ENCODE peak calls at places on chromosomes 11 and 22, in seven cellular contexts. H is transverse colon, V is Panc1, Q is esophagus muscularis mucosa, L is suprapubic skin, Z is H1, E is HCT116. C is an unnamed sample. For H3K4me1 and H3K9me3, the result is how much of the 10 kb centered on the place peaks cover.

GRCh38 chr11:114215428-114215827 is 80.8 kb upstream of the NNMT start:
- DNase-seq in H (no peak), V (no peak), Q (no peak), L (no peak), Z (no peak), E (no peak), C (no peak)

GRCh38 chr11:77384584-77384983 is 83.1 kb upstream of the GDPD4 start:
- DNase-seq in H (no peak), V (no peak), Q (no peak), L (no peak), Z (no peak), E (no peak), C (no peak)

GRCh38 chr11:86608251-86608799 is 64.1 kb downstream of the ME3 start:
- DNase-seq in H (peak), V (no peak), Q (peak), L (no peak), Z (peak), E (peak), C (peak)

GRCh38 chr11:105179542-105180278 is 40.1 kb upstream of the CARD18 start:
- DNase-seq in H (no peak), V (no peak), Q (no peak), L (no peak), Z (no peak), E (no peak), C (no peak)

GRCh38 chr11:44016129-44016528 is 31.7 kb upstream of the ACCSL start:
- DNase-seq in H (no peak), V (no peak), Q (no peak), L (peak), Z (peak), E (no peak), C (peak)

GRCh38 chr11:23233075-23233474 is 372.8 kb upstream of the CCDC179 start:
- DNase-seq in H (no peak), V (no peak), Q (no peak), L (no peak), Z (no peak), E (no peak), C (no peak)

GRCh38 chr11:76579047-76579751 is 91.3 kb downstream of the LRRC32 start:
- DNase-seq in H (no peak), V (no peak), Q (peak), L (no peak), Z (peak), E (no peak), C (no peak)

GRCh38 chr11:64448599-64449380 is 89.8 kb downstream of the RPS6KA4 start:
- DNase-seq in H (peak), V (peak), Q (no peak), L (peak), Z (peak), E (peak), C (peak)

GRCh38 chr11:10310301-10310841 is 5.5 kb downstream of the ADM start:
- DNase-seq in H (no peak), V (no peak), Q (no peak), L (no peak), Z (no peak), E (no peak), C (no peak)

GRCh38 chr22:24076091-24076867 is 65.2 kb downstream of the CABIN1 start:
- DNase-seq in H (no peak), V (no peak), Q (no peak), L (peak), Z (no peak), E (no peak), C (no peak)

GRCh38 chr11:119316017-119316728 is 757 bp downstream of the MCAM start:
- DNase-seq in H (no peak), V (no peak), Q (no peak), L (peak), Z (no peak), E (no peak), C (no peak)

DNA sequence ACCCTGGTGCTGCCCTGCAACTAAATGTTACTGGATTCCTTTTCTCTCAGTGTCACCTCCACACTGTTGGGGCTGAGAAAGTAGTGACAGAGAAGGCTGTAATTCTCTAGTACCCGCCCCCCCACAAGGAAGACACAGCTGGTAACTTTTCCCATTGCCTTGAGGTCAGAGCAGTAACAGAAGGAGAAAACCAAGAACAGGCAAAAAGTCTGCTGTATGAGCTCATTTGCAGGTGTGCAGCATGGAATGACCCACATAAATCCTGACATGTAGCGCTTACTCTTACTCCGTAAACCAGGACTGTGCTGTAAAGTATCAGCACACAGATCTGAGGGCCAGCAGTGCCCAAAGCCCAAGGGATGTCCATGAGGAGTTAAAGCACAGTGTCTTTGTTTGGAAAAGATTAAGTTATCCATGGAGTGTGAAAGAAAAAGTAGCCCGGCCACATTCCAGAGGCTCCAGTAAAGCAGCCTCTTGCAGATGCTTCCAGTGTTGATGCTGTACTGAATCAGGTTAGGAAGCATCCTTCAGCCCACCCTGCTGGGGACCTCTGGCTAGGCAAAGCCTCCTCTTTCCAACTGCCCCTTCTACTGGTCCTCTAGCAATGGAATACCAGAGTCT is 120.6 kb downstream of the PLEKHA7 start:
- DNase-seq in H (no peak), V (no peak), Q (no peak), L (no peak), Z (no peak), E (no peak), C (no peak)
- TF ChIP-seq POLR2AphosphoS5 in H (no peak), V (no peak), Q (no peak), L (no peak), Z (no peak), E (no peak), C (no peak)

GRCh38 chr11:106276859-106277436 is 199.5 kb downstream of the AASDHPPT start:
- DNase-seq in H (no peak), V (no peak), Q (no peak), L (no peak), Z (no peak), E (no peak), C (no peak)

GRCh38 chr11:106271686-106272085 is 194.2 kb downstream of the AASDHPPT start:
- DNase-seq in H (no peak), V (no peak), Q (no peak), L (no peak), Z (no peak), E (no peak), C (no peak)

GRCh38 chr11:106278391-106278790 is 200.9 kb downstream of the AASDHPPT start:
- DNase-seq in H (no peak), V (no peak), Q (no peak), L (no peak), Z (no peak), E (no peak), C (no peak)

GRCh38 chr11:106276126-106276525 is 198.7 kb downstream of the AASDHPPT start:
- DNase-seq in H (no peak), V (no peak), Q (no peak), L (no peak), Z (no peak), E (no peak), C (no peak)

GRCh38 chr11:106275151-106275550 is 197.7 kb downstream of the AASDHPPT start:
- DNase-seq in H (no peak), V (no peak), Q (no peak), L (no peak), Z (no peak), E (no peak), C (no peak)
- H3K4me1 ChIP-seq in H (under half), V (under half), Q (under half), L (under half), Z (under half), E (under half), C (under half)

DNA sequence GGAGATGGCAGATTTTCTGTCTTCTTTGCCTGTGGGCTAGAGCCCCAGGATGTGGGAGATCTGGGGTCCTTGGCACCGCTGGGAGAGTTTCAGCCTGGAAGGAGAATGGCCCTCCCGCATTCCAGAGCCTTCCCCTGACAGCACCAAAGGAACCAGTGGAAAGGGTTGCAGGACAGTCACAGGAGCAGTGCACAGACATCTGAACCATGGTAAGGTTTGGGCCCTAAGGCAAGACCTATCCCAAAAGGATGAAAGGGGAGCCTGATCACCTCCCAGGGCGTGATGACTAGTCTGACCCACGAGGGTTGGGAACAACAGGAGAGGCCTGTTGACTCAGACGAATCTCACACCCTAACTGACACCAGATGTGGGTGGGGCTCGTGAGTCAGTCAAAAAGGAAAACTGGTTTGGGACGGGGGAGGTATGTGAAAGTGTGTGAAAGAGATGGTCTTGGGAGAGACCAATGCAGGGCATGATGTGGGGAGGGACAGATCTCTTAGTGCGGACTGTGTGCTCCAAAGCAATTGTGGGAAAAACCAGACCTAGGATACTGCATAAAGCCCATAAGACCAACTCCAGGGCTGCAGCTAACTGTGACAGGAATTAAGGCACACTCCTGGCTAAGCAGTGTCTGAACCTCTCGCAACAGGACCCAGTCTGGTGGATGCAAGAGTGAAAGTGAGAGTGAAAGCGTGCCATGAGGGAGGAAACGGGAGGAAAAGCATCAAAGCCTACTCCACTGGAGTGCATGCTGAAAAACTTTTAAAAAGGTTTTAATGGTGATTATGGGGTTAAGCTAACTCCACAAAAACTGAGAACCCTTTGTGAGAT is 39.1 kb upstream of the GLYAT start:
- DNase-seq in H (no peak), V (no peak), Q (no peak), L (no peak), Z (no peak), E (peak), C (no peak)
- H3K9me3 ChIP-seq in H (under half), V (under half), Q (under half), L (under half), Z (under half), E (under half), C (under half)

DNA sequence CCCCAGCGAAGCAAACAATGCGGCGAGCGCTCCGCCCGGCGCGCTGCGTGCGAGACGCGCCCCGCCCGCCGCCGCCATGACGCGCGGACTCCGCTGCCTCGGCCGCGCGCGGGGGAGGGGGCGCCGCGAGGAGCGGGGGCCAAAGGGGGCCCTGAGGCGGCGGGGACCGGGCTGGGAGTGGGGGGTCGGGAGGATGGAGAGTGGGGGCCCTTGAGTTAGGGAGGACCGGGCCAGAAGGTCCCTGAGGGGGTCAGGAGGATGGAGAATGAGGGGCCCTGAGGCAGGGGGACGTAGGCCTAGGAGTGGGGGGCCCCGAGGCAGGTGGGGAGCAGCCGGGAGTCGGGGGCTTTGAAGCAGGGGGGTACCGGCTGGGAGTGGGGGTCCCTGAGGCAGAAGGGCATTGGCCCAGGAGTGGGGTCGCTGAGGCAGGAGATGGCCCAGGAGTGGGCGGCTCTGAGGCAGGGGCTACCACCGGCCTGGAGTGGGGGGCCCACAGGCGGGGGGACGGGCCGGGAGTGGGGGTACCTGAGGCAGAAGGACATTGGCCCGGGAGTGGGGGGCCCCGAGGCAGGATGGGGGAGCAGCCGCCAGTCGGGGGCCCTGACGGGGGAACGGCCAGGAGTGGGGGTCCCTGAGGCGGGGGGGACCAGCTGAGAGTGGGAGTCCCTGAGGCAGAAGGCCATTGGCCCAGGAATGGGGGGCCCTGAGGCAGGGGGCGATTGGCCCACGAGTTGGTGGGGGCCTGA is at the start of gene BRD1:
- DNase-seq in H (peak), V (no peak), Q (no peak), L (no peak), Z (no peak), E (no peak), C (peak)
- TF ChIP-seq POLR2AphosphoS5 in H (peak), V (no peak), Q (no peak), L (no peak), Z (no peak), E (peak), C (no peak)

DNA sequence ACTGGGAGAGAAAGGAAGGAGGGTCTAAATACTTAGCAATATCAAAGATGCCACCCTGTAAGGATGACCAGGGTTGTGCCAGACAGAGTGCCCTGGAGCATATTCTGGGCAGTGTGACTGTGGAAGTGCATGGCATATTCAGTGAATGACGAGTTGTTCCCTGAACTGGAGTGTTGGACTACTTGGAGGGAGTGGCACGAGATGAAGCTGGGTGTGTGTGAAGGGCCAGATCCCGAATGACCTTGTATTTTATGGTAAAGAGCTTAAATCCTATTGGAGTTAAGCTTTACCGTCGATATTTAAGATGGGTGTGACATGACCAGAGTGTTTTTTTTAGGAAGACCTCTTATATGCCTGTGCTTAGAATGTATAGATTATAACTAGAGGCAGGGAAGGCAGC is 48.8 kb downstream of the STIM1 start:
- DNase-seq in H (peak), V (no peak), Q (no peak), L (no peak), Z (no peak), E (no peak), C (no peak)
- H3K4me1 ChIP-seq in H (under half), V (under half), Q (half or more), L (half or more), Z (under half), E (under half), C (half or more)

C was measured in stomach.